ENCODE peak calls at places on chromosomes 3 and 15, in ten cellular contexts. A is EL; Y is amniotic stem cell; N is COR-L47; J is stimulated activated CD4-positive, alpha-beta T cell treated with anti-CD3 and anti-CD28 coated beads, Interleukin-12 subunit alpha, Interleukin-12 subunit beta, amount 100 ng/mL, for 24 hours; B is GM10248; V is effector CD4-positive, alpha-beta T cell; C is Calu3; M is RPMI7951; R is AG09309. Q is an unnamed sample.

GRCh38 chr3:46997453-46998091 is 18.1 kb downstream of the NBEAL2 start:
- DNase-seq in A (no peak), Y (no peak), N (no peak), J (no peak), B (no peak), V (no peak), C (no peak), M (no peak), R (no peak), Q (no peak)

GRCh38 chr3:187960820-187961219 is 193.1 kb upstream of the LPP start:
- DNase-seq in A (no peak), Y (no peak), N (no peak), J (no peak), B (no peak), V (no peak), C (no peak), M (no peak), R (peak), Q (peak)

GRCh38 chr3:28317438-28318022 is 31.0 kb upstream of the ZCWPW2 start:
- DNase-seq in A (peak), Y (peak), N (peak), J (no peak), B (peak), V (peak), C (peak), M (peak), R (no peak), Q (peak)

GRCh38 chr3:37594873-37595783 is 266.6 kb upstream of the CTDSPL start:
- DNase-seq in A (no peak), Y (no peak), N (no peak), J (no peak), B (no peak), V (no peak), C (no peak), M (no peak), R (no peak), Q (no peak)

GRCh38 chr3:139234491-139234890 is 109.3 kb upstream of the MRPS22 start:
- DNase-seq in A (no peak), Y (no peak), N (no peak), J (no peak), B (no peak), V (no peak), C (no peak), M (no peak), R (no peak), Q (no peak)

GRCh38 chr15:63870043-63870394 is 36.3 kb upstream of the HERC1 start:
- DNase-seq in A (peak), Y (no peak), N (no peak), J (no peak), B (peak), V (no peak), C (no peak), M (peak), R (no peak), Q (no peak)

GRCh38 chr15:38699633-38700230 is 135.1 kb upstream of the RASGRP1 start:
- DNase-seq in A (peak), Y (peak), N (peak), J (no peak), B (peak), V (peak), C (peak), M (peak), R (no peak), Q (no peak)

GRCh38 chr3:188468672-188469071 is 314.7 kb downstream of the LPP start:
- DNase-seq in A (no peak), Y (no peak), N (no peak), J (no peak), B (no peak), V (no peak), C (no peak), M (peak), R (no peak), Q (peak)

GRCh38 chr15:93265046-93265658 is 176.1 kb upstream of the RGMA start:
- DNase-seq in A (no peak), Y (no peak), N (no peak), J (no peak), B (no peak), V (no peak), C (no peak), M (peak), R (no peak), Q (peak)

GRCh38 chr3:122074621-122075265 is 19.6 kb downstream of the CD86 start:
- DNase-seq in A (no peak), Y (no peak), N (no peak), J (no peak), B (peak), V (no peak), C (no peak), M (no peak), R (no peak), Q (no peak)

GRCh38 chr15:42691770-42692169 is 45.2 kb downstream of the CDAN1 start:
- DNase-seq in A (no peak), Y (no peak), N (no peak), J (no peak), B (no peak), V (no peak), C (no peak), M (no peak), R (no peak), Q (no peak)

GRCh38 chr3:189457201-189457607 is 174.0 kb upstream of the TP63 start:
- DNase-seq in A (peak), Y (no peak), N (no peak), J (no peak), B (no peak), V (no peak), C (no peak), M (peak), R (peak), Q (peak)

GRCh38 chr3:151228291-151229125 is 25.5 kb upstream of the GPR171 start:
- DNase-seq in A (peak), Y (no peak), N (no peak), J (no peak), B (no peak), V (no peak), C (peak), M (peak), R (no peak), Q (peak)

GRCh38 chr3:78751266-78751665 is 1016.5 kb downstream of the ROBO1 start:
- DNase-seq in A (peak), Y (no peak), N (no peak), J (no peak), B (no peak), V (no peak), C (no peak), M (no peak), R (no peak), Q (peak)

GRCh38 chr15:29125382-29126207 is 144.0 kb downstream of the NSMCE3 start:
- DNase-seq in A (no peak), Y (no peak), N (no peak), J (no peak), B (no peak), V (no peak), C (no peak), M (no peak), R (no peak), Q (no peak)

GRCh38 chr3:35549690-35550089 is 89.6 kb upstream of the ARPP21 start:
- DNase-seq in A (no peak), Y (no peak), N (no peak), J (no peak), B (no peak), V (no peak), C (no peak), M (no peak), R (no peak), Q (no peak)

GRCh38 chr15:87477759-87478687 is 778.5 kb downstream of the NTRK3 start:
- DNase-seq in A (peak), Y (no peak), N (peak), J (no peak), B (no peak), V (no peak), C (peak), M (peak), R (peak), Q (peak)